ENCODE peak calls at places on chromosomes 11 and 22, in six cellular contexts. J, F, S, P, B and Q are unnamed samples.

GRCh38 chr22:45915151-45915550 is 61.8 kb downstream of the WNT7B start:
- DNase-seq in J (no peak), F (no peak), S (no peak), P (no peak), B (no peak), Q (no peak)

GRCh38 chr22:17370036-17370765 is 941 bp downstream of the CECR2 start:
- DNase-seq in J (peak; percentile 15), F (no peak), S (peak; percentile 61), P (no peak), B (no peak), Q (no peak)

GRCh38 chr11:129930743-129931142 is 35.4 kb upstream of the NFRKB start:
- DNase-seq in J (no peak), F (no peak), S (no peak), P (no peak), B (no peak), Q (no peak)

GRCh38 chr11:32451808-32452207 is 16.5 kb upstream of the WT1 start:
- DNase-seq in J (peak; percentile 66), F (no peak), S (no peak), P (no peak), B (no peak), Q (no peak)

GRCh38 chr11:126968915-126969314 is 31.7 kb downstream of the KIRREL3 start:
- DNase-seq in J (peak; percentile 19), F (no peak), S (peak; percentile 73), P (no peak), B (no peak), Q (no peak)

GRCh38 chr22:49633010-49633324 is 194.7 kb downstream of the BRD1 start:
- DNase-seq in J (no peak), F (no peak), S (no peak), P (no peak), B (no peak), Q (no peak)

GRCh38 chr11:103396237-103396636 is 287.0 kb downstream of the DYNC2H1 start:
- DNase-seq in J (no peak), F (no peak), S (no peak), P (no peak), B (no peak), Q (no peak)

GRCh38 chr11:117817213-117818035 is 7.1 kb downstream of the FXYD2 start:
- DNase-seq in J (peak; percentile 90), F (peak; percentile 23), S (peak; percentile 97), P (peak; percentile 97), B (peak; percentile 84), Q (no peak)

GRCh38 chr22:46803031-46803880 is 40.8 kb downstream of the TBC1D22A start:
- DNase-seq in J (peak; percentile 54), F (no peak), S (peak; percentile 86), P (peak; percentile 58), B (peak; percentile 65), Q (no peak)

GRCh38 chr11:130215531-130216220 is 56.1 kb downstream of the ST14 start:
- DNase-seq in J (peak; percentile 14), F (no peak), S (peak; percentile 43), P (peak; percentile 46), B (peak; percentile 20), Q (no peak)

GRCh38 chr11:118217575-118217974 is 7.2 kb downstream of the JAML start:
- DNase-seq in J (no peak), F (no peak), S (no peak), P (no peak), B (no peak), Q (no peak)

GRCh38 chr11:68579455-68579854 is 104.9 kb upstream of the GAL start:
- DNase-seq in J (no peak), F (no peak), S (no peak), P (no peak), B (no peak), Q (peak; percentile 57)

GRCh38 chr11:68506908-68507307 is 46.4 kb downstream of the PPP6R3 start:
- DNase-seq in J (no peak), F (no peak), S (no peak), P (no peak), B (no peak), Q (peak; percentile 42)

GRCh38 chr11:112127056-112127455 is 36.8 kb downstream of the IL18 start:
- DNase-seq in J (no peak), F (no peak), S (no peak), P (no peak), B (no peak), Q (no peak)

GRCh38 chr22:38422615-38423511 is 32.1 kb downstream of the KCNJ4 start:
- DNase-seq in J (no peak), F (no peak), S (no peak), P (no peak), B (no peak), Q (no peak)

GRCh38 chr11:33980896-33981295 is 70.6 kb upstream of the CAPRIN1 start:
- DNase-seq in J (no peak), F (no peak), S (no peak), P (no peak), B (no peak), Q (no peak)

GRCh38 chr11:94553938-94554337 is 10.2 kb downstream of the FUT4 start:
- DNase-seq in J (no peak), F (no peak), S (no peak), P (no peak), B (no peak), Q (no peak)

GRCh38 chr22:47154621-47155081 is 392.2 kb downstream of the TBC1D22A start:
- DNase-seq in J (peak; percentile 86), F (peak; percentile 46), S (no peak), P (peak; percentile 85), B (no peak), Q (peak; percentile 8)

GRCh38 chr22:38413085-38414008 is 41.7 kb downstream of the KCNJ4 start:
- DNase-seq in J (peak; percentile 40), F (no peak), S (peak; percentile 44), P (peak; percentile 54), B (no peak), Q (no peak)

GRCh38 chr11:110433393-110434333 is 3.9 kb downstream of the FDX1 start:
- DNase-seq in J (no peak), F (no peak), S (no peak), P (no peak), B (no peak), Q (no peak)
- TF ChIP-seq CTCF in J (no peak), F (peak; percentile 26), S (peak; percentile 27), P (peak; percentile 27), B (peak; percentile 44), Q (peak; percentile 29)

DNA sequence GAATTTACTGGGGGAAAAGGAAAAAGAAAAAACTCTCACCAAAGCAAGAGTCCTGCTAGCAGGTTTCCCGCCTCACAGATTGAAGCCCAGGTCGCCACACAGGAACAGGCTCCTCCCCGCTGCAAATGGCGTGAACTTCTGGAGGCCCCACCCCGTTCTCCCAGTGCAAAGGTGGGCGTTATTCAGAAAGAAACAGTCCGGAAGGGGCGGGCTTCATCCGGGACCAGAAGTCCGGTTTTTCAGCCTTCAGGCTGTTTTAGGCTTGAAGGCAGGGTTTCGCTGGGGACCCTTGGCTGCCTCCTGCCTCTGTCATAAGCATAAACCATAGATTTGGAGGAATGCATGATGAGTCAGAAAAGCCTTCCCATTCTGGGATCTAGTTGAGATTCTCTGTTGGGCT is 148.3 kb upstream of the POU2AF2 start:
- DNase-seq in J (peak; percentile 85), F (no peak), S (no peak), P (peak; percentile 61), B (peak; percentile 46), Q (no peak)
- H3K4me3 ChIP-seq in J (peak overlapping the region; percentile 50), F (no peak overlapping the region), S (no peak overlapping the region), P (no peak overlapping the region), B (no peak overlapping the region), Q (no peak overlapping the region)

GRCh38 chr11:86632499-86633269 is 39.7 kb downstream of the ME3 start:
- DNase-seq in J (peak; percentile 36), F (peak; percentile 87), S (no peak), P (peak; percentile 87), B (no peak), Q (no peak)
- TF ChIP-seq CTCF in J (peak; percentile 32), F (peak; percentile 27), S (peak; percentile 24), P (no peak), B (no peak), Q (peak; percentile 12)

DNA sequence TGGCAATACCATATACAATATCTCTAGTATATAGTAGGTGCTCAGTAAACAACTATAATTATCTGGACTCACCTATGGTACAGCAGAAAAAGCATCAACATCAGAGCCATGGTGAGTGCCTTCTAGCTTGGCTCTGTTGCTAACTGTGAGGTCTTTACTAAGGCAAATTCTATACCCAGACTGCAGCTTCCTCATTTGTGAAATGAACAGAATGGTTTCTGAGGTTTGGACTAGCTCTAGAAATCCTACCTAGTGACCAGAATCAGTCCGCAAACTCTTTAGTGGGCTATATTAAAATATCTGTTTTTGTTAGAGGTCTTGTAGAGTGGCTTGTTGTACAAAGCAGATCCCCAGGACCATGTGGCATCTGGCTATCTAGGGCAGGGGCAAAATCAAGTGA is 3.7 kb downstream of the MS4A1 start:
- DNase-seq in J (no peak), F (no peak), S (no peak), P (no peak), B (no peak), Q (no peak)
- H3K4me3 ChIP-seq in J (no peak overlapping the region), F (no peak overlapping the region), S (no peak overlapping the region), P (no peak overlapping the region), B (no peak overlapping the region), Q (no peak overlapping the region)

GRCh38 chr11:61173456-61173855 is 12.2 kb upstream of the VPS37C start:
- DNase-seq in J (no peak), F (no peak), S (no peak), P (no peak), B (no peak), Q (peak; percentile 41)
- TF ChIP-seq CTCF in J (peak; percentile 6), F (peak; percentile 47), S (no peak), P (no peak), B (no peak), Q (peak; percentile 72)

DNA sequence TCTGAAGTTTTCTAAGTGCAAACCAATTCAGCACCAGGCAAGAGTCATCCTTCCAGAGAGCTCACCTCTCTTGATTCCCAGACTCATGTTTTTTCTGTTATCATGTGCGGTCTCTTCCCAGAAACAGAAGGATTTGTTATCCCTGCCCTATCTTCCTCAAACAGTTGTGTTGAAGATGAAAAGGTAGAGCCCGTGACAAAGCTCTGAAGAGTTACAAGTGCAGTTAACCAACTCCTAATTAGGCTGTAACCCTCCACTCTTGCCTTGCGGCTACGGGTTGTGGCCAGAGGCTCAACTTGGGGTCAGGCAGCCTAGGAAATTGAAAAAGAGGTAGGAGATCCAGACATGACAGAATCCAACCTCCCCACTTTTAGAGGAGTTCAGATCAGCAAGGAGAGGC is 76.2 kb upstream of the CADM1 start:
- DNase-seq in J (no peak), F (no peak), S (no peak), P (no peak), B (no peak), Q (no peak)
- H3K4me3 ChIP-seq in J (no peak overlapping the region), F (no peak overlapping the region), S (no peak overlapping the region), P (no peak overlapping the region), B (no peak overlapping the region), Q (no peak overlapping the region)